ENCODE peak calls at places on chromosome 17, in four cellular contexts. O is K562, J is H1, B is HepG2. G is an unnamed sample. For H3K9me3, the result is how much of the 10 kb centered on the place peaks cover.

GRCh38 chr17:59462385-59462784 is 103.0 kb upstream of the DHX40 start:
- DNase-seq in O (no peak), J (no peak), B (no peak), G (no peak)

GRCh38 chr17:81285179-81285878 is 9.8 kb downstream of the SLC38A10 start:
- DNase-seq in O (peak), J (no peak), B (no peak), G (peak)

GRCh38 chr17:44924107-44924544 is 8.8 kb upstream of the GFAP start:
- DNase-seq in O (no peak), J (peak), B (no peak), G (no peak)

GRCh38 chr17:73343168-73343634 is 31.4 kb upstream of the CDC42EP4 start:
- DNase-seq in O (peak), J (peak), B (no peak), G (no peak)

GRCh38 chr17:36600477-36600876 is 906 bp upstream of the MRM1 start:
- DNase-seq in O (no peak), J (no peak), B (no peak), G (no peak)

GRCh38 chr17:16943541-16944333 is 28.2 kb downstream of the TNFRSF13B start:
- DNase-seq in O (no peak), J (peak), B (no peak), G (no peak)

GRCh38 chr17:43534909-43535308 is 11.2 kb downstream of the ETV4 start:
- DNase-seq in O (no peak), J (no peak), B (no peak), G (no peak)

GRCh38 chr17:48153711-48154642 is 46.4 kb downstream of the SNX11 start:
- DNase-seq in O (peak), J (no peak), B (peak), G (peak)

GRCh38 chr17:72419866-72420774 is 299.3 kb downstream of the SOX9 start:
- DNase-seq in O (no peak), J (no peak), B (no peak), G (no peak)

GRCh38 chr17:45382982-45383381 is 49.7 kb downstream of the ARHGAP27 start:
- DNase-seq in O (no peak), J (no peak), B (no peak), G (no peak)

GRCh38 chr17:70405492-70406220 is 236.3 kb downstream of the KCNJ2 start:
- DNase-seq in O (no peak), J (no peak), B (no peak), G (peak)

GRCh38 chr17:28524476-28525415 is 18.6 kb downstream of the FOXN1 start:
- DNase-seq in O (no peak), J (no peak), B (peak), G (no peak)

GRCh38 chr17:39921323-39921722 is 2.9 kb upstream of the GSDMB start:
- DNase-seq in O (no peak), J (no peak), B (no peak), G (no peak)

GRCh38 chr17:82874011-82874835 is 34.4 kb upstream of the ZNF750 start:
- DNase-seq in O (no peak), J (no peak), B (no peak), G (no peak)

GRCh38 chr17:46038414-46038813 is 39.4 kb downstream of the STH start:
- DNase-seq in O (no peak), J (no peak), B (no peak), G (no peak)

GRCh38 chr17:48575673-48576478 is 2.3 kb downstream of the HOXB4 start:
- DNase-seq in O (peak), J (no peak), B (no peak), G (peak)

GRCh38 chr17:8621585-8621984 is 8.9 kb downstream of the MYH10 start:
- DNase-seq in O (no peak), J (no peak), B (no peak), G (no peak)

GRCh38 chr17:8124350-8125195 is 667 bp upstream of the HES7 start:
- DNase-seq in O (no peak), J (peak), B (no peak), G (peak)

GRCh38 chr17:4678448-4679026 is 25.4 kb downstream of the PELP1 start:
- DNase-seq in O (no peak), J (no peak), B (peak), G (peak)

GRCh38 chr17:6361733-6362132 is 73.2 kb downstream of the AIPL1 start:
- DNase-seq in O (peak), J (peak), B (no peak), G (peak)

GRCh38 chr17:49995055-49995738 is at the start of gene DLX3:
- DNase-seq in O (no peak), J (peak), B (no peak), G (peak)

GRCh38 chr17:22695228-22695619 is 1002.9 kb downstream of the KCNJ18 start:
- DNase-seq in O (peak), J (no peak), B (no peak), G (no peak)
- H3K9me3 ChIP-seq in O (under half), J (half or more), B (under half), G (under half)

DNA sequence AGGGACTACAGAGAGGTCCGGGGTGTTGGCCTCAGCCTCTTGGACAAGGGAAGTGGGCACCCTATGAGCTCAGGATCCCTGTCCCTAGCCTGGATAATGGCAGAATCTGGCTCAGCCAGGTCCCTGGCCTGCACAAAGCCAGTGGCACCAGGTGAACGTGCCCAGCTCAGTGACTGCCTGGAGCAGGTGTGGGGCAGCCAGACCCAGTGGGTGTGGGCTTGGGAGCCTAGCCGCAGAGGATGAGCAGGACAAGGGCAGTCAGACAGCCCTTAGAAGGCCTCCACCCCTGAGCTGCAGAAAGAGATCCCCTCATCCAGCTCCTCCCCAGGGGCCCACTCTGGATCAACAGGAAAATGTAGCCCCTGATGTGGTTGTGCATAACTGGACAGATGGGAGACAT is 585.3 kb downstream of the KCNJ18 start:
- DNase-seq in O (no peak), J (no peak), B (no peak), G (no peak)
- TF ChIP-seq JUN in O (no peak), J (no peak), B (no peak), G (no peak)

GRCh38 chr17:77503916-77504651 is 363.3 kb downstream of the SEC14L1 start:
- DNase-seq in O (no peak), J (no peak), B (no peak), G (no peak)
- TF ChIP-seq POLR2AphosphoS5 in O (no peak), J (no peak), B (no peak), G (no peak)

GRCh38 chr17:77708049-77708448 is 250.5 kb upstream of the TNRC6C start:
- DNase-seq in O (no peak), J (no peak), B (no peak), G (no peak)

GRCh38 chr17:77707546-77707945 is 251.0 kb upstream of the TNRC6C start:
- DNase-seq in O (no peak), J (peak), B (no peak), G (no peak)

GRCh38 chr17:77701996-77702395 is 256.5 kb upstream of the TNRC6C start:
- DNase-seq in O (no peak), J (peak), B (no peak), G (no peak)

GRCh38 chr17:77706938-77707337 is 251.6 kb upstream of the TNRC6C start:
- DNase-seq in O (no peak), J (peak), B (no peak), G (no peak)

DNA sequence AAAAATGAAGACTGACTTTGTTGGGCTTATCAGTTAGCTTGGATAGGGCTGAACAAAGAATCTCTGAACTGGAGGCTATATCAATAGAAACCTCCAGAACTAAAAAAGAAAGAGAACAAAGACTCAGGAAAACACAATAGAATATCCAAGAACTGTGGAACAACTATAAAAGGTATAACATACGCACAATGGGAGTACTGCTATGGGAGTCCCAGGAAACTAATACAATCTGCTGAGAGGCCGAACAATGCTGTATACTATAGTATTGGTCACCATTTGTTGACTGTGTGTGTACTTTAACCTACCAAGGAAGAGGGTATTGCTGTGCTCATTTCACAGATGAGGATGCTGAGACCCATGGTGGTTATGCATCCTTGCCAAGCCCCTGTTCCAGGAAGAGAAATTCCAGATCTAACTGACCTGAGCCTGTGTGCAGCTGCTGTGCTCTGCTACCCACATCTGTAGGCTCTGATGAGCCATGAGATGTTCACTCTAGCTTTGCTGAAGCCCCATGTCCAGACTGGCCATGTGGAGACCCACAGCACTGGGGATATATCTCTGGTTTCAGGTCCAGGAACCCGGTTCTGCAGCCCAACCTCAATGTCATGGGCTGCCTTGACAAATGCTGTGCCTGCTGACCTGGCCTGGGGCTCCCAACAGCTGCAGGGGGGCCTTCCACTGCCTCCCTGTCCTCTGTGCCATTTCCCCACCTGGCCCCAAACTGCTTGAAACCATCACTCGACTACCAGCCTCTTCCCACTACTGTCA is 254.3 kb upstream of the TNRC6C start:
- DNase-seq in O (no peak), J (no peak), B (no peak), G (no peak)
- H3K9me3 ChIP-seq in O (under half), J (under half), B (under half), G (under half)

DNA sequence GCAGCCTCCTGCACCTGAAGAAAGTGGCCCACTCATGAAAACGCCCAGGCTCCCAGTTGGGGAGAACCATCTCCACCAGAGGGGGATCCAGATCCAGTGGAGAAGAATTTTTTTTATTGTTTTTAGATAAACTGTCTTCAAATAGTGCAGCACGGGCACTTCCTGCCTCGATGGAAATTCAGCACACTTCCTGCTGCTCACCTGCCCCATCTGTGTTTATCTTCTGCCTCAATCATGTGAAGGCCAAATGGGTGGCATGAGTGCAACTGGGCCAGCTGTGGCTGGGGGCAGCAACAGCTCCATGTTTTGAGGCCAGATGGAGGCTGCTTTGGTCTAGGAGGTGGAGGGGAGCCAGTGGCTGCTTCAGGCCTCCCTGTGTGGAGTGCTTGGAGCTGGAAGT is 75.9 kb upstream of the WSB1 start:
- DNase-seq in O (no peak), J (no peak), B (no peak), G (no peak)
- TF ChIP-seq JUN in O (no peak), J (no peak), B (no peak), G (no peak)

G was measured in endothelial cell of umbilical vein.